ENCODE peak calls at places on chromosome 16, in eight cellular contexts. Q is HTR-8/SVneo; I is fibroblast of gingiva; X is stimulated activated naive CD8-positive, alpha-beta T cell treated with anti-CD3 and anti-CD28 coated beads, Interleukin-15, amount 100 ng/mL, for 72 hours; H is activated naive CD4-positive, alpha-beta T cell; W is substantia nigra; T is gastrocnemius medialis; M is BE2C. V is an unnamed sample.

GRCh38 chr16:626787-627457 is 3.9 kb upstream of the WFIKKN1 start:
- DNase-seq in Q (peak; percentile 93), I (peak; percentile 95), X (no peak), H (no peak), W (no peak), T (peak; percentile 68), M (peak; percentile 33), V (peak; percentile 62)

GRCh38 chr16:5326395-5326794 is 228.8 kb upstream of the EEF2KMT start:
- DNase-seq in Q (no peak), I (no peak), X (no peak), H (no peak), W (no peak), T (no peak), M (no peak), V (no peak)

GRCh38 chr16:30065943-30066881 is 652 bp downstream of the ALDOA start:
- DNase-seq in Q (no peak), I (peak; percentile 65), X (no peak), H (no peak), W (peak; percentile 46), T (no peak), M (peak; percentile 32), V (no peak)

GRCh38 chr16:81889896-81890634 is 111.0 kb downstream of the PLCG2 start:
- DNase-seq in Q (peak; percentile 76), I (peak; percentile 51), X (peak; percentile 45), H (no peak), W (peak; percentile 12), T (no peak), M (peak; percentile 60), V (peak; percentile 10)

GRCh38 chr16:86951831-86952598 is 365.2 kb downstream of the C16orf95 start:
- DNase-seq in Q (peak; percentile 80), I (peak; percentile 100), X (no peak), H (no peak), W (no peak), T (peak; percentile 50), M (no peak), V (peak; percentile 96)

GRCh38 chr16:58040496-58040846 is 14.9 kb downstream of the MMP15 start:
- DNase-seq in Q (no peak), I (no peak), X (no peak), H (no peak), W (no peak), T (no peak), M (no peak), V (no peak)

GRCh38 chr16:77555781-77556180 is 120.9 kb upstream of the ADAMTS18 start:
- DNase-seq in Q (no peak), I (peak; percentile 21), X (no peak), H (no peak), W (no peak), T (no peak), M (no peak), V (no peak)

GRCh38 chr16:31484491-31485171 is 1.7 kb downstream of the SLC5A2 start:
- DNase-seq in Q (no peak), I (no peak), X (no peak), H (no peak), W (no peak), T (no peak), M (no peak), V (no peak)

GRCh38 chr16:88356727-88357199 is 26.0 kb upstream of the ZNF469 start:
- DNase-seq in Q (no peak), I (no peak), X (no peak), H (no peak), W (no peak), T (no peak), M (no peak), V (no peak)

GRCh38 chr16:89156740-89157645 is 14.6 kb upstream of the CDH15 start:
- DNase-seq in Q (no peak), I (no peak), X (no peak), H (no peak), W (no peak), T (no peak), M (no peak), V (no peak)

GRCh38 chr16:77711775-77712174 is 10.5 kb upstream of the NUDT7 start:
- DNase-seq in Q (no peak), I (no peak), X (no peak), H (no peak), W (no peak), T (no peak), M (no peak), V (no peak)

GRCh38 chr16:31409433-31409832 is 16.3 kb downstream of the ITGAD start:
- DNase-seq in Q (peak; percentile 63), I (no peak), X (no peak), H (no peak), W (no peak), T (no peak), M (no peak), V (peak; percentile 36)

GRCh38 chr16:1197237-1197866 is 27.7 kb downstream of the TPSG1 start:
- DNase-seq in Q (no peak), I (no peak), X (no peak), H (no peak), W (no peak), T (no peak), M (no peak), V (no peak)

GRCh38 chr16:9165601-9166220 is 74.3 kb downstream of the HAPSTR1 start:
- DNase-seq in Q (no peak), I (no peak), X (no peak), H (no peak), W (no peak), T (no peak), M (no peak), V (no peak)

GRCh38 chr16:52863000-52863399 is 189.7 kb downstream of the CHD9NB start:
- DNase-seq in Q (no peak), I (no peak), X (no peak), H (no peak), W (no peak), T (no peak), M (no peak), V (no peak)

GRCh38 chr16:8966781-8967436 is 3.2 kb upstream of the USP7 start:
- DNase-seq in Q (no peak), I (no peak), X (no peak), H (no peak), W (peak; percentile 8), T (no peak), M (no peak), V (no peak)

GRCh38 chr16:66484453-66485213 is 57.5 kb downstream of the BEAN1 start:
- DNase-seq in Q (no peak), I (no peak), X (no peak), H (no peak), W (no peak), T (no peak), M (no peak), V (no peak)

GRCh38 chr16:9016824-9017223 is 53.1 kb upstream of the USP7 start:
- DNase-seq in Q (no peak), I (no peak), X (no peak), H (no peak), W (peak; percentile 35), T (no peak), M (no peak), V (no peak)

GRCh38 chr16:17275076-17275732 is 195.6 kb downstream of the XYLT1 start:
- DNase-seq in Q (no peak), I (no peak), X (no peak), H (no peak), W (no peak), T (no peak), M (no peak), V (no peak)

GRCh38 chr16:11354733-11355574 is 9.7 kb downstream of the RMI2 start:
- DNase-seq in Q (no peak), I (peak; percentile 82), X (peak; percentile 83), H (peak; percentile 8), W (peak; percentile 8), T (no peak), M (no peak), V (no peak)

GRCh38 chr16:84117482-84117843 is 721 bp upstream of the MBTPS1 start:
- DNase-seq in Q (peak; percentile 36), I (no peak), X (peak; percentile 54), H (peak; percentile 11), W (peak; percentile 49), T (no peak), M (no peak), V (no peak)

GRCh38 chr16:75805946-75806345 is 79.7 kb upstream of the CPHXL start:
- DNase-seq in Q (no peak), I (no peak), X (no peak), H (no peak), W (no peak), T (no peak), M (no peak), V (no peak)

GRCh38 chr16:57966986-57967385 is 3.9 kb downstream of the CNGB1 start:
- DNase-seq in Q (no peak), I (no peak), X (no peak), H (no peak), W (no peak), T (no peak), M (no peak), V (no peak)

GRCh38 chr16:75043175-75043937 is 44.5 kb downstream of the ZNRF1 start:
- DNase-seq in Q (no peak), I (no peak), X (no peak), H (no peak), W (no peak), T (no peak), M (peak; percentile 34), V (no peak)

GRCh38 chr16:14286381-14287230 is 215.5 kb downstream of the MRTFB start:
- DNase-seq in Q (no peak), I (peak; percentile 52), X (peak; percentile 36), H (no peak), W (no peak), T (peak; percentile 42), M (no peak), V (no peak)

GRCh38 chr16:75921281-75921680 is 195.0 kb upstream of the CPHXL start:
- DNase-seq in Q (no peak), I (no peak), X (no peak), H (no peak), W (no peak), T (no peak), M (no peak), V (no peak)

GRCh38 chr16:67719778-67720144 is 645 bp upstream of the GFOD2 start:
- DNase-seq in Q (peak; percentile 66), I (peak; percentile 47), X (no peak), H (no peak), W (peak; percentile 36), T (peak; percentile 59), M (peak; percentile 24), V (no peak)

GRCh38 chr16:51153275-51153991 is 2.4 kb upstream of the SALL1 start:
- DNase-seq in Q (no peak), I (no peak), X (no peak), H (no peak), W (peak; percentile 37), T (no peak), M (no peak), V (no peak)

GRCh38 chr16:9817586-9817985 is 364.6 kb downstream of the GRIN2A start:
- DNase-seq in Q (no peak), I (no peak), X (no peak), H (no peak), W (no peak), T (no peak), M (no peak), V (no peak)

GRCh38 chr16:56742030-56742984 is 12.4 kb downstream of the NUP93 start:
- DNase-seq in Q (peak; percentile 49), I (peak; percentile 52), X (no peak), H (no peak), W (no peak), T (no peak), M (no peak), V (no peak)

V was measured in BJ.